ENCODE peak calls at places on chromosomes 7 and 10, in ten cellular contexts. One of them, this sample, is unnamed.

GRCh38 chr10:131075218-131075770 is 236.2 kb downstream of the TCERG1L start:
- DNase-seq in IMR-90: no peak
- DNase-seq in cardiac fibroblast: no peak
- DNase-seq in AG04450: no peak
- DNase-seq in fibroblast of mammary gland: no peak
- DNase-seq in Peyer's patch: no peak
- DNase-seq in heart left ventricle: no peak
- DNase-seq in CD8-positive, alpha-beta T cell: no peak
- DNase-seq in cardiac muscle cell: no peak
- DNase-seq in pancreas: no peak
- DNase-seq in this sample: no peak

GRCh38 chr7:26429168-26429567 is 137.5 kb downstream of the SNX10 start:
- DNase-seq in IMR-90: no peak
- DNase-seq in cardiac fibroblast: no peak
- DNase-seq in AG04450: no peak
- DNase-seq in fibroblast of mammary gland: peak
- DNase-seq in Peyer's patch: no peak
- DNase-seq in heart left ventricle: no peak
- DNase-seq in CD8-positive, alpha-beta T cell: no peak
- DNase-seq in cardiac muscle cell: no peak
- DNase-seq in pancreas: no peak
- DNase-seq in this sample: no peak

GRCh38 chr7:94449151-94449725 is 54.5 kb downstream of the COL1A2 start:
- DNase-seq in IMR-90: peak
- DNase-seq in cardiac fibroblast: peak
- DNase-seq in AG04450: no peak
- DNase-seq in fibroblast of mammary gland: peak
- DNase-seq in Peyer's patch: no peak
- DNase-seq in heart left ventricle: no peak
- DNase-seq in CD8-positive, alpha-beta T cell: no peak
- DNase-seq in cardiac muscle cell: peak
- DNase-seq in pancreas: no peak
- DNase-seq in this sample: no peak

GRCh38 chr7:47404005-47404404 is 177.9 kb downstream of the TNS3 start:
- DNase-seq in IMR-90: peak
- DNase-seq in cardiac fibroblast: peak
- DNase-seq in AG04450: no peak
- DNase-seq in fibroblast of mammary gland: peak
- DNase-seq in Peyer's patch: no peak
- DNase-seq in heart left ventricle: no peak
- DNase-seq in CD8-positive, alpha-beta T cell: no peak
- DNase-seq in cardiac muscle cell: no peak
- DNase-seq in pancreas: no peak
- DNase-seq in this sample: no peak

GRCh38 chr7:30057741-30058140 is 29.5 kb downstream of the PLEKHA8 start:
- DNase-seq in IMR-90: peak
- DNase-seq in cardiac fibroblast: no peak
- DNase-seq in AG04450: no peak
- DNase-seq in fibroblast of mammary gland: peak
- DNase-seq in Peyer's patch: no peak
- DNase-seq in heart left ventricle: no peak
- DNase-seq in CD8-positive, alpha-beta T cell: no peak
- DNase-seq in cardiac muscle cell: no peak
- DNase-seq in pancreas: no peak
- DNase-seq in this sample: no peak

GRCh38 chr7:33062023-33062781 is at the start of gene NT5C3A:
- DNase-seq in IMR-90: no peak
- DNase-seq in cardiac fibroblast: peak
- DNase-seq in AG04450: no peak
- DNase-seq in fibroblast of mammary gland: peak
- DNase-seq in Peyer's patch: peak
- DNase-seq in heart left ventricle: peak
- DNase-seq in CD8-positive, alpha-beta T cell: no peak
- DNase-seq in cardiac muscle cell: peak
- DNase-seq in pancreas: peak
- DNase-seq in this sample: peak

GRCh38 chr7:154777023-154777422 is 225.9 kb downstream of the PAXIP1 start:
- DNase-seq in IMR-90: no peak
- DNase-seq in cardiac fibroblast: no peak
- DNase-seq in AG04450: no peak
- DNase-seq in fibroblast of mammary gland: no peak
- DNase-seq in Peyer's patch: no peak
- DNase-seq in heart left ventricle: no peak
- DNase-seq in CD8-positive, alpha-beta T cell: no peak
- DNase-seq in cardiac muscle cell: peak
- DNase-seq in pancreas: no peak
- DNase-seq in this sample: no peak

GRCh38 chr10:118973744-118974143 is 55.8 kb upstream of the NANOS1 start:
- DNase-seq in IMR-90: no peak
- DNase-seq in cardiac fibroblast: no peak
- DNase-seq in AG04450: no peak
- DNase-seq in fibroblast of mammary gland: no peak
- DNase-seq in Peyer's patch: no peak
- DNase-seq in heart left ventricle: no peak
- DNase-seq in CD8-positive, alpha-beta T cell: no peak
- DNase-seq in cardiac muscle cell: no peak
- DNase-seq in pancreas: no peak
- DNase-seq in this sample: no peak

GRCh38 chr10:88281592-88282268 is 301.4 kb downstream of the RNLS start:
- DNase-seq in IMR-90: peak
- DNase-seq in cardiac fibroblast: peak
- DNase-seq in AG04450: no peak
- DNase-seq in fibroblast of mammary gland: peak
- DNase-seq in Peyer's patch: no peak
- DNase-seq in heart left ventricle: no peak
- DNase-seq in CD8-positive, alpha-beta T cell: no peak
- DNase-seq in cardiac muscle cell: no peak
- DNase-seq in pancreas: no peak
- DNase-seq in this sample: no peak
- H3K4me3 ChIP-seq in IMR-90: peak
- H3K4me3 ChIP-seq in cardiac fibroblast: no peak
- H3K4me3 ChIP-seq in AG04450: no peak
- H3K4me3 ChIP-seq in fibroblast of mammary gland: peak
- H3K4me3 ChIP-seq in Peyer's patch: no peak
- H3K4me3 ChIP-seq in heart left ventricle: no peak
- H3K4me3 ChIP-seq in CD8-positive, alpha-beta T cell: no peak
- H3K4me3 ChIP-seq in cardiac muscle cell: no peak
- H3K4me3 ChIP-seq in pancreas: no peak
- H3K4me3 ChIP-seq in this sample: no peak

DNA sequence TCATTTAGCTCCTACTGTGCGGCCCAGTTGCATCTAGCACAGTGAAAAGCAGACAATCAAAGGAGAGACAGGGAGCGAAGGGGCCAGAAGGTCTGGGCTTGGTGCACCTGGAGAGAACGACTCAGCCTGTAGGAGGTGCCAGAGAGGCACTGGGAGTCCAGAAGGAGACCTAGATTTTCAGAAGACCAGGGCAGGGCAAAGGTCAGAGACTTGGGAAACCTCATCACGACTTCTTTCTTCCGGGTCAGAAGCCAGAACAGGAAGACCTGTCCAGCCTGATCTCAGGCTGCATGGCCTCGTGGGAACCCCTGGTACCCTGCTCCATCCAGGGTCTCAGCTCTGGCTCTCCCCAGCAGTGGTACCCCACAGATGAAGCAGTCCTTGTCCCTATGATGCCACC is 5.2 kb downstream of the AGAP3 start:
- DNase-seq in IMR-90: no peak
- DNase-seq in cardiac fibroblast: no peak
- DNase-seq in AG04450: no peak
- DNase-seq in fibroblast of mammary gland: peak
- DNase-seq in Peyer's patch: no peak
- DNase-seq in heart left ventricle: no peak
- DNase-seq in CD8-positive, alpha-beta T cell: no peak
- DNase-seq in cardiac muscle cell: no peak
- DNase-seq in pancreas: no peak
- DNase-seq in this sample: no peak
- TF ChIP-seq CTCF in IMR-90: peak
- TF ChIP-seq CTCF in cardiac fibroblast: peak
- TF ChIP-seq CTCF in AG04450: peak
- TF ChIP-seq CTCF in fibroblast of mammary gland: peak
- TF ChIP-seq CTCF in Peyer's patch: peak
- TF ChIP-seq CTCF in heart left ventricle: peak
- TF ChIP-seq CTCF in CD8-positive, alpha-beta T cell: no peak
- TF ChIP-seq CTCF in cardiac muscle cell: peak
- TF ChIP-seq CTCF in pancreas: peak
- TF ChIP-seq CTCF in this sample: peak

GRCh38 chr7:112204776-112205347 is 1.3 kb downstream of the DOCK4 start:
- DNase-seq in IMR-90: no peak
- DNase-seq in cardiac fibroblast: peak
- DNase-seq in AG04450: no peak
- DNase-seq in fibroblast of mammary gland: no peak
- DNase-seq in Peyer's patch: no peak
- DNase-seq in heart left ventricle: peak
- DNase-seq in CD8-positive, alpha-beta T cell: no peak
- DNase-seq in cardiac muscle cell: no peak
- DNase-seq in pancreas: peak
- DNase-seq in this sample: no peak

GRCh38 chr7:112206238-112207105 is at the start of the genes DOCK4 and ZNF277:
- DNase-seq in IMR-90: peak
- DNase-seq in cardiac fibroblast: peak
- DNase-seq in AG04450: peak
- DNase-seq in fibroblast of mammary gland: peak
- DNase-seq in Peyer's patch: peak
- DNase-seq in heart left ventricle: peak
- DNase-seq in CD8-positive, alpha-beta T cell: peak
- DNase-seq in cardiac muscle cell: peak
- DNase-seq in pancreas: peak
- DNase-seq in this sample: peak

GRCh38 chr7:112205348-112206237 is 606 bp downstream of the DOCK4 start:
- DNase-seq in IMR-90: peak
- DNase-seq in cardiac fibroblast: peak
- DNase-seq in AG04450: peak
- DNase-seq in fibroblast of mammary gland: peak
- DNase-seq in Peyer's patch: peak
- DNase-seq in heart left ventricle: peak
- DNase-seq in CD8-positive, alpha-beta T cell: peak
- DNase-seq in cardiac muscle cell: peak
- DNase-seq in pancreas: peak
- DNase-seq in this sample: peak

GRCh38 chr7:112207106-112207592 is 654 bp downstream of the ZNF277 start:
- DNase-seq in IMR-90: no peak
- DNase-seq in cardiac fibroblast: no peak
- DNase-seq in AG04450: no peak
- DNase-seq in fibroblast of mammary gland: no peak
- DNase-seq in Peyer's patch: no peak
- DNase-seq in heart left ventricle: no peak
- DNase-seq in CD8-positive, alpha-beta T cell: no peak
- DNase-seq in cardiac muscle cell: peak
- DNase-seq in pancreas: no peak
- DNase-seq in this sample: no peak

DNA sequence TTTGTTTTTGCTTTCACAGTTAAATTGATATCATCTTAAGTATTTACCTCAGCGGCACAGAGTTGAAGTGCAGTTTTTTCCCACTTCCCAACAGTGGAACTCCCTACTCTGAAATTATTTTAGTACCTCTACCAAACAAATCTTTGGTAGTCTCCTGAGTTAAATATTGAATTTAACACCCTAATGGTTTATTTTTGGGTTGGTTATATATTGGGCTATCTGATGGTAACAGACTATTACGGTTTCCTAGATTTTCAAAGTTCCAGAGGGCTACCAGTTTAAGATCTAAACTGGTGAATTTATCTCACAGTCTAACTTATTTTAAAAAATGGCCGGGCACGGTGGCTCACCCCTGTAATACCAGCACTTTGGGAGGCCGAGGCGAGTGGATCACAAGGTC is 1.3 kb downstream of the ZNF277 start:
- DNase-seq in IMR-90: no peak
- DNase-seq in cardiac fibroblast: no peak
- DNase-seq in AG04450: no peak
- DNase-seq in fibroblast of mammary gland: no peak
- DNase-seq in Peyer's patch: no peak
- DNase-seq in heart left ventricle: no peak
- DNase-seq in CD8-positive, alpha-beta T cell: no peak
- DNase-seq in cardiac muscle cell: no peak
- DNase-seq in pancreas: no peak
- DNase-seq in this sample: no peak
- H3K4me3 ChIP-seq in IMR-90: no peak
- H3K4me3 ChIP-seq in cardiac fibroblast: no peak
- H3K4me3 ChIP-seq in AG04450: peak
- H3K4me3 ChIP-seq in fibroblast of mammary gland: peak
- H3K4me3 ChIP-seq in Peyer's patch: no peak
- H3K4me3 ChIP-seq in heart left ventricle: no peak
- H3K4me3 ChIP-seq in CD8-positive, alpha-beta T cell: no peak
- H3K4me3 ChIP-seq in cardiac muscle cell: no peak
- H3K4me3 ChIP-seq in pancreas: no peak
- H3K4me3 ChIP-seq in this sample: no peak

GRCh38 chr10:126599949-126600627 is 70.4 kb downstream of the C10orf90 start:
- DNase-seq in IMR-90: no peak
- DNase-seq in cardiac fibroblast: no peak
- DNase-seq in AG04450: no peak
- DNase-seq in fibroblast of mammary gland: no peak
- DNase-seq in Peyer's patch: no peak
- DNase-seq in heart left ventricle: no peak
- DNase-seq in CD8-positive, alpha-beta T cell: no peak
- DNase-seq in cardiac muscle cell: no peak
- DNase-seq in pancreas: no peak
- DNase-seq in this sample: no peak

GRCh38 chr10:126595160-126595559 is 75.3 kb downstream of the C10orf90 start:
- DNase-seq in IMR-90: no peak
- DNase-seq in cardiac fibroblast: no peak
- DNase-seq in AG04450: no peak
- DNase-seq in fibroblast of mammary gland: no peak
- DNase-seq in Peyer's patch: no peak
- DNase-seq in heart left ventricle: no peak
- DNase-seq in CD8-positive, alpha-beta T cell: no peak
- DNase-seq in cardiac muscle cell: no peak
- DNase-seq in pancreas: no peak
- DNase-seq in this sample: no peak

GRCh38 chr10:126596472-126597016 is 73.9 kb downstream of the C10orf90 start:
- DNase-seq in IMR-90: no peak
- DNase-seq in cardiac fibroblast: no peak
- DNase-seq in AG04450: no peak
- DNase-seq in fibroblast of mammary gland: no peak
- DNase-seq in Peyer's patch: no peak
- DNase-seq in heart left ventricle: no peak
- DNase-seq in CD8-positive, alpha-beta T cell: no peak
- DNase-seq in cardiac muscle cell: no peak
- DNase-seq in pancreas: no peak
- DNase-seq in this sample: no peak

GRCh38 chr10:126597206-126597605 is 73.3 kb downstream of the C10orf90 start:
- DNase-seq in IMR-90: no peak
- DNase-seq in cardiac fibroblast: no peak
- DNase-seq in AG04450: no peak
- DNase-seq in fibroblast of mammary gland: peak
- DNase-seq in Peyer's patch: no peak
- DNase-seq in heart left ventricle: no peak
- DNase-seq in CD8-positive, alpha-beta T cell: no peak
- DNase-seq in cardiac muscle cell: no peak
- DNase-seq in pancreas: no peak
- DNase-seq in this sample: no peak

DNA sequence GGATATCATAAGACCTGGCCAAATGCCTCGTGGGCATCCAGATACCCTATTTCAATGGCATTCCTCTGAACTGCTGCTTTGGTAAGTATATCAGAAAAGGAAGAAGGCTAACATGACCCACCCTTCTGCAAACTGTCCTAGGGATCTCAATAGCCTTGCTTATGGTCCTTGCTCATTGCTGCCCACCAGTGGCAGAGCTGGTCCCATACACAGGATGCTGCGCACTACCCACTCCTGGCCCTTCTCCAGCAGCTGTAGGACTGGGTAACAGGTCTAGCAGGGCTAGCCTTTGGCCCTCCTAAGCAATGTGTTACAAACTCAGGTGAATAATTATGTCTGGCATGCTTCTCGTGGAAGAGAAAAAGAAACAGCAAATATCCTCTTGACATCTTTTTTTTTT is 72.5 kb downstream of the C10orf90 start:
- DNase-seq in IMR-90: peak
- DNase-seq in cardiac fibroblast: peak
- DNase-seq in AG04450: no peak
- DNase-seq in fibroblast of mammary gland: peak
- DNase-seq in Peyer's patch: no peak
- DNase-seq in heart left ventricle: peak
- DNase-seq in CD8-positive, alpha-beta T cell: no peak
- DNase-seq in cardiac muscle cell: peak
- DNase-seq in pancreas: peak
- DNase-seq in this sample: no peak
- TF ChIP-seq CTCF in IMR-90: peak
- TF ChIP-seq CTCF in cardiac fibroblast: peak
- TF ChIP-seq CTCF in AG04450: peak
- TF ChIP-seq CTCF in fibroblast of mammary gland: peak
- TF ChIP-seq CTCF in Peyer's patch: peak
- TF ChIP-seq CTCF in heart left ventricle: peak
- TF ChIP-seq CTCF in CD8-positive, alpha-beta T cell: no peak
- TF ChIP-seq CTCF in cardiac muscle cell: peak
- TF ChIP-seq CTCF in pancreas: peak
- TF ChIP-seq CTCF in this sample: peak